ENCODE peak calls at places on chromosome 5, in eight cellular contexts. F is CD8-positive, alpha-beta T cell; V is caudate nucleus; O is body of pancreas; E is fibroblast of lung; T is upper lobe of right lung; A is tibial artery; U is kidney. I is an unnamed sample.

GRCh38 chr5:54985301-54986268 is at the start of gene ESM1:
- DNase-seq in F (no peak), V (no peak), O (no peak), E (peak; percentile 51), T (no peak), A (peak; percentile 38), U (no peak), I (no peak)

GRCh38 chr5:17378346-17378984 is 119.6 kb upstream of the TAF11L2 start:
- DNase-seq in F (no peak), V (no peak), O (no peak), E (peak; percentile 84), T (no peak), A (no peak), U (no peak), I (no peak)

GRCh38 chr5:57532513-57533497 is 50.2 kb upstream of the ACTBL2 start:
- DNase-seq in F (no peak), V (no peak), O (no peak), E (peak; percentile 34), T (no peak), A (no peak), U (no peak), I (no peak)

GRCh38 chr5:15241216-15241821 is 258.7 kb upstream of the FBXL7 start:
- DNase-seq in F (no peak), V (no peak), O (no peak), E (no peak), T (no peak), A (no peak), U (no peak), I (no peak)

GRCh38 chr5:64887910-64888309 is 119.2 kb downstream of the CWC27 start:
- DNase-seq in F (no peak), V (no peak), O (no peak), E (no peak), T (no peak), A (no peak), U (no peak), I (no peak)

GRCh38 chr5:122772446-122772845 is 2.4 kb upstream of the SNX2 start:
- DNase-seq in F (no peak), V (no peak), O (no peak), E (no peak), T (no peak), A (no peak), U (no peak), I (no peak)

GRCh38 chr5:125326114-125326513 is 579.7 kb upstream of the ZNF608 start:
- DNase-seq in F (no peak), V (no peak), O (peak; percentile 42), E (peak; percentile 83), T (no peak), A (no peak), U (no peak), I (no peak)

GRCh38 chr5:16578474-16578883 is 38.3 kb downstream of the RETREG1 start:
- DNase-seq in F (no peak), V (no peak), O (no peak), E (no peak), T (no peak), A (no peak), U (no peak), I (no peak)

GRCh38 chr5:181133610-181134231 is 2.8 kb upstream of the OR2V1 start:
- DNase-seq in F (no peak), V (no peak), O (peak; percentile 43), E (peak; percentile 86), T (no peak), A (peak; percentile 78), U (peak; percentile 84), I (no peak)

GRCh38 chr5:68374770-68375518 is 159.4 kb downstream of the PIK3R1 start:
- DNase-seq in F (no peak), V (no peak), O (no peak), E (no peak), T (no peak), A (no peak), U (no peak), I (no peak)

GRCh38 chr5:54249210-54250028 is 61.0 kb downstream of the ARL15 start:
- DNase-seq in F (peak; percentile 20), V (no peak), O (peak; percentile 21), E (no peak), T (no peak), A (no peak), U (no peak), I (peak; percentile 17)

GRCh38 chr5:177982072-177982727 is 13.8 kb downstream of the PROP1 start:
- DNase-seq in F (no peak), V (no peak), O (peak; percentile 60), E (no peak), T (peak; percentile 74), A (no peak), U (no peak), I (peak; percentile 13)

GRCh38 chr5:132486318-132487094 is 4.1 kb downstream of the IRF1 start:
- DNase-seq in F (no peak), V (no peak), O (no peak), E (no peak), T (peak; percentile 54), A (no peak), U (peak; percentile 32), I (no peak)

GRCh38 chr5:93382188-93382587 is 198.8 kb downstream of the NR2F1-AS1 start:
- DNase-seq in F (no peak), V (no peak), O (no peak), E (no peak), T (no peak), A (no peak), U (no peak), I (no peak)

GRCh38 chr5:112669328-112669963 is 68.2 kb upstream of the APC start:
- DNase-seq in F (no peak), V (no peak), O (no peak), E (no peak), T (no peak), A (no peak), U (no peak), I (no peak)

GRCh38 chr5:161545701-161546462 is 643 bp downstream of the GABRB2 start:
- DNase-seq in F (no peak), V (no peak), O (no peak), E (no peak), T (no peak), A (no peak), U (no peak), I (no peak)

GRCh38 chr5:40277161-40277906 is 402.4 kb upstream of the PTGER4 start:
- DNase-seq in F (no peak), V (no peak), O (no peak), E (no peak), T (no peak), A (no peak), U (no peak), I (no peak)

GRCh38 chr5:68242743-68243142 is 27.2 kb downstream of the PIK3R1 start:
- DNase-seq in F (no peak), V (no peak), O (no peak), E (peak; percentile 56), T (no peak), A (no peak), U (no peak), I (no peak)

GRCh38 chr5:1519631-1520141 is 4.1 kb downstream of the LPCAT1 start:
- DNase-seq in F (no peak), V (no peak), O (peak; percentile 8), E (no peak), T (peak; percentile 66), A (peak; percentile 9), U (peak; percentile 60), I (no peak)

GRCh38 chr5:1004598-1005361 is 3.8 kb upstream of the NKD2 start:
- DNase-seq in F (peak; percentile 11), V (no peak), O (peak; percentile 73), E (no peak), T (peak; percentile 87), A (peak; percentile 52), U (peak; percentile 95), I (peak; percentile 50)

GRCh38 chr5:177507165-177507564 is 2.5 kb downstream of the DOK3 start:
- DNase-seq in F (no peak), V (no peak), O (no peak), E (no peak), T (no peak), A (no peak), U (no peak), I (no peak)

GRCh38 chr5:158054388-158055092 is 195.6 kb upstream of the CLINT1 start:
- DNase-seq in F (no peak), V (no peak), O (peak; percentile 19), E (no peak), T (no peak), A (no peak), U (no peak), I (no peak)

GRCh38 chr5:151966046-151966445 is 41.4 kb upstream of the GLRA1 start:
- DNase-seq in F (no peak), V (no peak), O (no peak), E (no peak), T (no peak), A (no peak), U (no peak), I (no peak)

GRCh38 chr5:127337876-127338275 is 47.3 kb downstream of the MEGF10 start:
- DNase-seq in F (no peak), V (no peak), O (no peak), E (no peak), T (no peak), A (no peak), U (no peak), I (no peak)

GRCh38 chr5:171313481-171314206 is 4.6 kb downstream of the TLX3 start:
- DNase-seq in F (no peak), V (no peak), O (no peak), E (no peak), T (peak; percentile 50), A (no peak), U (peak; percentile 61), I (no peak)

GRCh38 chr5:96332535-96333396 is 100.3 kb downstream of the PCSK1 start:
- DNase-seq in F (no peak), V (no peak), O (peak; percentile 58), E (no peak), T (no peak), A (no peak), U (no peak), I (no peak)
- H3K27ac ChIP-seq in F (no peak overlapping the region), V (no peak overlapping the region), O (no peak overlapping the region), E (no peak overlapping the region), T (no peak overlapping the region), A (peak overlapping the region; percentile 84), U (no peak overlapping the region), I (no peak overlapping the region)

GRCh38 chr5:98557921-98558320 is 215.5 kb upstream of the RGMB start:
- DNase-seq in F (no peak), V (no peak), O (no peak), E (no peak), T (no peak), A (no peak), U (no peak), I (no peak)
- H3K27ac ChIP-seq in F (no peak overlapping the region), V (no peak overlapping the region), O (no peak overlapping the region), E (no peak overlapping the region), T (no peak overlapping the region), A (no peak overlapping the region), U (no peak overlapping the region), I (no peak overlapping the region)

GRCh38 chr5:137737349-137738256 is 1.7 kb upstream of the KLHL3 start:
- DNase-seq in F (no peak), V (no peak), O (no peak), E (peak; percentile 64), T (no peak), A (peak; percentile 32), U (no peak), I (no peak)
- H3K27ac ChIP-seq in F (peak overlapping the region; percentile 48), V (no peak overlapping the region), O (no peak overlapping the region), E (no peak overlapping the region), T (peak overlapping the region; percentile 38), A (no peak overlapping the region), U (no peak overlapping the region), I (peak overlapping the region; percentile 68)

DNA sequence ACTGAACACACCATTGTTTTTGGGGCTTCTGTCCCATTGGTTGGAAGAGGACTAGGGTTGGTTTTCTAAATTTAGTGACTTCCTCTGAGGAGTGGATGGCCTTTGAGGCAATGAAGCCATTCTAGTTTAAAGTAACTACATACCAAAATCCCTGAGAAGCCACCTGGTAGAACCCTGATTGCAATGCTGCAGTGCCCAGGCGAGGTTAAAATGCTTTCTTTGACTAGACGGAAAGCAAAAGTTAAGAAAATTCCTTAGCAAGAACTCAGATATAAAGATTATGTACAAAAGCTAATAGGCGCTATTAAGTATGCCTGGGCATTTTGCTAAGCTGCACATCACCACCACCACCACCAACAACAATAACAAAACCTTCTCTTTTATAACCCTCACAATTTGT is 20.6 kb downstream of the GLRX start:
- DNase-seq in F (no peak), V (no peak), O (no peak), E (no peak), T (no peak), A (no peak), U (no peak), I (no peak)
- H3K27ac ChIP-seq in F (no peak overlapping the region), V (no peak overlapping the region), O (no peak overlapping the region), E (no peak overlapping the region), T (no peak overlapping the region), A (no peak overlapping the region), U (peak overlapping the region; percentile 87), I (no peak overlapping the region)

I was measured in CD4-positive, alpha-beta T cell.